ENCODE peak calls at places on chromosomes 1 and 21, in six cellular contexts. B, G, Z, J, N and M are unnamed samples.
A peak's percentile ranks its signal among the peaks of the same experiment; 100 is the strongest.

GRCh38 chr1:86375688-86376087 is 20.4 kb downstream of the ODF2L start:
- DNase-seq in B (no peak), G (no peak), J (no peak), N (no peak), Z (no peak), M (no peak)

GRCh38 chr21:45120975-45121374 is 46.6 kb downstream of the ADARB1 start:
- DNase-seq in N (no peak), Z (no peak), B (no peak), G (no peak), J (no peak), M (no peak)

GRCh38 chr1:23202263-23202749 is 15.0 kb downstream of the HTR1D start:
- DNase-seq in G (no peak), Z (no peak), B (peak; percentile 8), J (no peak), N (no peak), M (no peak)

GRCh38 chr1:37238376-37239224 is 204.3 kb upstream of the GRIK3 start:
- DNase-seq in Z (no peak), N (no peak), B (no peak), J (no peak), G (no peak), M (no peak)

GRCh38 chr1:30779294-30780071 is 21.9 kb upstream of the LAPTM5 start:
- DNase-seq in G (peak; percentile 92), N (peak; percentile 88), J (peak; percentile 92), B (peak; percentile 38), Z (peak; percentile 82), M (peak; percentile 65)

GRCh38 chr1:70090875-70091274 is 114.5 kb downstream of the LRRC40 start:
- DNase-seq in G (no peak), N (no peak), B (no peak), J (no peak), Z (no peak), M (no peak)

GRCh38 chr1:160755864-160756616 is 17.0 kb downstream of the SLAMF7 start:
- DNase-seq in B (no peak), N (no peak), J (no peak), G (no peak), Z (no peak), M (no peak)

GRCh38 chr1:227899820-227900449 is 47.8 kb downstream of the WNT9A start:
- DNase-seq in B (no peak), N (no peak), J (no peak), Z (peak; percentile 23), G (peak; percentile 26), M (no peak)